ENCODE peak calls at places on chromosomes 13 and 19, in ten cellular contexts. D, Q, Z, S, G, F, B, L, M and H are unnamed samples.

GRCh38 chr19:15948223-15949058 is at the start of gene OR10H4:
- DNase-seq in B (no peak), F (no peak), M (no peak), Z (no peak), G (no peak), S (no peak), D (no peak), Q (no peak), L (no peak), H (no peak)

GRCh38 chr19:4971424-4971793 is 2.5 kb downstream of the KDM4B start:
- DNase-seq in F (peak; percentile 31), M (no peak), D (no peak), S (no peak), Z (peak; percentile 60), Q (peak; percentile 6), G (no peak), L (peak; percentile 15), B (peak; percentile 28), H (no peak)

GRCh38 chr13:95956589-95957148 is 96.5 kb downstream of the UGGT2 start:
- DNase-seq in Q (no peak), D (no peak), G (no peak), Z (no peak), S (no peak), F (peak; percentile 17), M (no peak), L (peak; percentile 22), B (no peak), H (no peak)

GRCh38 chr13:101490400-101491015 is 38.0 kb downstream of the ITGBL1 start:
- DNase-seq in D (no peak), F (peak; percentile 82), M (no peak), B (no peak), L (no peak), Q (no peak), G (peak; percentile 83), Z (peak; percentile 16), S (no peak), H (no peak)

GRCh38 chr19:18940791-18941627 is at the start of gene HOMER3:
- DNase-seq in D (no peak), Q (peak; percentile 72), B (peak; percentile 31), F (peak; percentile 77), S (peak; percentile 58), M (peak; percentile 64), G (peak; percentile 24), L (peak; percentile 72), Z (peak; percentile 92), H (peak; percentile 41)

GRCh38 chr13:23140492-23140891 is 40.3 kb upstream of the SGCG start:
- DNase-seq in Q (no peak), B (no peak), S (no peak), F (no peak), Z (no peak), D (no peak), G (no peak), L (no peak), M (no peak), H (no peak)

GRCh38 chr19:14775855-14776254 is 2.5 kb downstream of the ADGRE2 start:
- DNase-seq in M (no peak), F (no peak), G (no peak), S (no peak), Z (no peak), B (no peak), D (no peak), L (no peak), Q (no peak), H (no peak)

GRCh38 chr13:108437496-108437895 is 168.0 kb downstream of the TNFSF13B start:
- DNase-seq in F (no peak), Q (no peak), Z (no peak), S (no peak), D (no peak), L (no peak), B (no peak), M (no peak), G (no peak), H (no peak)

GRCh38 chr19:53195265-53195879 is 2.2 kb upstream of the ZNF665 start:
- DNase-seq in G (peak; percentile 78), Z (peak; percentile 56), M (peak; percentile 42), L (peak; percentile 87), F (peak; percentile 89), D (peak; percentile 41), S (peak; percentile 17), Q (peak; percentile 18), B (peak; percentile 15), H (peak; percentile 67)

GRCh38 chr19:40348961-40349507 is 539 bp downstream of the PLD3 start:
- DNase-seq in G (peak; percentile 60), D (peak; percentile 28), Z (peak; percentile 25), Q (no peak), F (peak; percentile 50), B (peak; percentile 20), S (no peak), L (peak; percentile 48), M (no peak), H (peak; percentile 28)

GRCh38 chr19:51367565-51368365 is 1.0 kb downstream of the CLDND2 start:
- DNase-seq in M (peak; percentile 98), Z (peak; percentile 95), G (peak; percentile 90), Q (peak; percentile 98), S (peak; percentile 91), L (peak; percentile 100), F (peak; percentile 97), D (peak; percentile 87), B (no peak), H (peak; percentile 96)

GRCh38 chr13:59834801-59835200 is 328.9 kb downstream of the DIAPH3 start:
- DNase-seq in F (no peak), B (no peak), S (no peak), Q (no peak), D (peak; percentile 34), M (no peak), Z (no peak), L (peak; percentile 17), G (peak; percentile 2), H (no peak)

GRCh38 chr13:105196052-105196451 is 1339.4 kb downstream of the EFNB2 start:
- DNase-seq in D (peak; percentile 26), Z (no peak), M (no peak), F (peak; percentile 64), Q (no peak), G (peak; percentile 87), B (no peak), S (no peak), L (peak; percentile 93), H (no peak)

GRCh38 chr13:44719857-44720671 is 143.9 kb upstream of the TSC22D1 start:
- DNase-seq in F (peak; percentile 78), D (peak; percentile 87), Z (no peak), B (no peak), L (peak; percentile 90), S (no peak), G (peak; percentile 82), M (no peak), Q (no peak), H (no peak)

GRCh38 chr19:3358919-3359849 is 7.2 kb upstream of the NFIC start:
- DNase-seq in G (no peak), F (peak; percentile 80), S (peak; percentile 53), Z (no peak), Q (peak; percentile 56), L (peak; percentile 72), M (peak; percentile 56), B (peak; percentile 45), D (no peak), H (no peak)

GRCh38 chr19:29942404-29943261 is 594 bp downstream of the URI1 start:
- DNase-seq in G (peak; percentile 41), M (peak; percentile 56), Z (peak; percentile 43), S (peak; percentile 60), Q (peak; percentile 62), D (no peak), L (peak; percentile 52), B (peak; percentile 50), F (peak; percentile 25), H (peak; percentile 58)

GRCh38 chr13:100673831-100674362 is 698 bp downstream of the TMTC4 start:
- DNase-seq in G (peak; percentile 74), S (no peak), L (peak; percentile 89), Q (peak; percentile 23), Z (peak; percentile 80), D (peak; percentile 52), B (peak; percentile 35), M (peak; percentile 12), F (peak; percentile 70), H (no peak)

GRCh38 chr13:27556109-27556508 is 64.2 kb downstream of the LNX2 start:
- DNase-seq in Z (no peak), L (peak; percentile 61), S (no peak), Q (no peak), F (peak; percentile 79), D (no peak), B (no peak), G (peak; percentile 23), M (no peak), H (no peak)

GRCh38 chr19:42255766-42256750 is 1.1 kb upstream of the ERF start:
- DNase-seq in F (peak; percentile 76), G (peak; percentile 56), Q (no peak), Z (no peak), B (no peak), L (peak; percentile 78), S (no peak), M (no peak), D (no peak), H (peak; percentile 72)

GRCh38 chr19:16620584-16620983 is 7.4 kb downstream of the MED26 start:
- DNase-seq in Q (no peak), M (no peak), F (no peak), S (no peak), Z (no peak), L (no peak), D (no peak), G (no peak), B (no peak), H (no peak)

GRCh38 chr19:27974082-27974513 is 1238.9 kb downstream of the UQCRFS1 start:
- DNase-seq in F (peak; percentile 42), D (no peak), S (no peak), L (peak; percentile 51), G (peak; percentile 26), Z (no peak), B (no peak), Q (no peak), M (no peak), H (no peak)

GRCh38 chr13:98826156-98826555 is 73.7 kb upstream of the SLC15A1 start:
- DNase-seq in B (no peak), M (no peak), F (no peak), Z (no peak), S (no peak), Q (no peak), D (no peak), G (no peak), L (peak; percentile 51), H (no peak)

GRCh38 chr19:6736917-6737283 is 480 bp downstream of the GPR108 start:
- DNase-seq in Q (no peak), G (no peak), D (no peak), B (no peak), Z (no peak), F (no peak), M (no peak), S (no peak), L (no peak), H (no peak)

GRCh38 chr19:18289471-18290066 is 8.1 kb upstream of the JUND start:
- DNase-seq in F (no peak), G (no peak), Q (no peak), B (no peak), M (no peak), D (no peak), Z (no peak), S (no peak), L (no peak), H (no peak)

GRCh38 chr19:1754651-1755466 is 1.6 kb downstream of the ONECUT3 start:
- DNase-seq in L (no peak), S (no peak), D (no peak), Z (no peak), M (no peak), Q (no peak), F (peak; percentile 11), B (no peak), G (no peak), H (no peak)

GRCh38 chr13:100789481-100789880 is 114.9 kb upstream of the TMTC4 start:
- DNase-seq in B (no peak), D (no peak), Q (no peak), M (no peak), S (no peak), F (no peak), G (no peak), Z (no peak), L (peak; percentile 16), H (no peak)

GRCh38 chr19:48489608-48490216 is 20.5 kb downstream of the CYTH2 start:
- DNase-seq in Q (peak; percentile 72), Z (peak; percentile 73), M (peak; percentile 73), F (peak; percentile 79), G (peak; percentile 40), L (peak; percentile 65), D (no peak), B (peak; percentile 31), S (peak; percentile 67), H (no peak)

GRCh38 chr19:10896851-10897526 is 25.6 kb downstream of the CARM1 start:
- DNase-seq in S (no peak), D (no peak), L (no peak), Q (no peak), G (no peak), F (peak; percentile 50), B (peak; percentile 55), Z (no peak), M (no peak), H (no peak)